ENCODE peak calls at places on chromosomes 2 and 18, in five cellular contexts. C is aorta, M is stomach, H is H9, Q is lung. Z is an unnamed sample. For H3K4me1, the result is how much of the 10 kb centered on the place peaks cover.

GRCh38 chr2:27306657-27307544 is 1.3 kb downstream of the UCN start:
- DNase-seq in H (no peak), C (peak), Q (no peak), M (no peak), Z (no peak)

GRCh38 chr2:10977636-10978035 is 65.9 kb downstream of the KCNF1 start:
- DNase-seq in C (no peak), M (no peak), Q (no peak), H (no peak), Z (no peak)

GRCh38 chr18:79384151-79384807 is 11.5 kb upstream of the NFATC1 start:
- DNase-seq in C (no peak), H (peak), Q (no peak), M (no peak), Z (no peak)

GRCh38 chr2:145379934-145380333 is 860.0 kb upstream of the ZEB2 start:
- DNase-seq in C (no peak), H (no peak), Q (no peak), M (no peak), Z (no peak)

GRCh38 chr2:148730085-148730484 is 85.5 kb downstream of the EPC2 start:
- DNase-seq in C (no peak), H (no peak), Q (no peak), M (no peak), Z (no peak)

GRCh38 chr18:23924813-23925212 is 89.7 kb upstream of the TTC39C start:
- DNase-seq in H (no peak), C (peak), M (no peak), Q (no peak), Z (no peak)

GRCh38 chr2:232245111-232245510 is 133.4 kb upstream of the ALPP start:
- DNase-seq in H (no peak), Q (no peak), M (no peak), C (no peak), Z (no peak)

GRCh38 chr18:26088482-26088881 is 1.9 kb downstream of the SS18 start:
- DNase-seq in Q (no peak), M (no peak), H (no peak), C (no peak), Z (no peak)

GRCh38 chr2:9310390-9310789 is 103.8 kb downstream of the ASAP2 start:
- DNase-seq in C (peak), M (peak), H (no peak), Q (no peak), Z (no peak)
- H3K4me1 ChIP-seq in C (under half), M (half or more), H (under half), Q (under half), Z (under half)

DNA sequence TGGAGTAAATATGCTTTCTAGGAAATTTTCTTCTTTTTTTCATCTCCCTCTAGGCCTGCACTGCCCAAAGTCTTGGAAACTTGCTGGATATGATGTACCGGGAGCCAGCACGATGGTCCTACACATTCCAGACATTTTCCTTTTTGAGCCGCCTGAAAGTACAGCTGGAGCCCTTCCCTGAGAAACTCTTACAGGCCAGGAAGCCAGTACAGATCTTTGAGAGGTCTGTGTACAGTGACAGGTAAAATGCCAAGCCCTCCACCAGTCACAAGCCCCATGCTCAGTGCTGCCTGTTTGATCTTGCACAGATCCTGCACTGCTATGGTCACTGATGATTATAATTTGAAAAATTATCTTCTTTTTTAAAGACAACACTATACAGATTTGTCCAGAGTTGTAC is 20.0 kb downstream of the DGUOK start:
- DNase-seq in Q (no peak), H (no peak), M (no peak), C (no peak), Z (no peak)
- H3K4me1 ChIP-seq in Q (under half), H (under half), M (under half), C (under half), Z (under half)

GRCh38 chr2:8494151-8494550 is 187.7 kb upstream of the ID2 start:
- DNase-seq in C (no peak), M (no peak), Q (no peak), H (no peak), Z (no peak)
- H3K4me1 ChIP-seq in C (under half), M (under half), Q (under half), H (under half), Z (under half)

GRCh38 chr2:169977510-169977909 is 150.3 kb downstream of the UBR3 start:
- DNase-seq in H (no peak), Q (no peak), C (no peak), M (no peak), Z (no peak)
- H3K4me1 ChIP-seq in H (under half), Q (under half), C (under half), M (under half), Z (under half)

DNA sequence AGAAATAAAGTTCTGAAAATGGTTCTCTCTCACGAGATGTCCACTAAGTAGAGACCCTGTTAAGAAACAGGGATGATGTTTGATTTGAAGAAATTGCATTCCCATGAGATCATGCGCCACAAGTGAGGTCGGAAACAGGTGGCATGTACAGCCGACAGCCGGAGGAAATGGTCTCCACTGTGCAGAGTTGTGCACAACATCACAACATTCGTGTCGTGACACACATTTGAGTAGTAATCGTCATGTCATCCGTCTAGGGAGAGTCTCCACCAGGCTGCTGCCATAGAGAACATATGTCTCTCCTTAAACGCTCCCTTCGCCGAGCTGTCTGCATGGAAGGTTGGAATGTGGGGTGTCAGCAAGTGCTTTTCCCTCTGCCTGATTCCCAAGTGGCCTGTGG is 84.7 kb downstream of the ASAP2 start:
- DNase-seq in M (no peak), H (no peak), Q (no peak), C (no peak), Z (no peak)
- H3K4me1 ChIP-seq in M (under half), H (under half), Q (under half), C (under half), Z (under half)

GRCh38 chr2:96909651-96910050 is 39.8 kb upstream of the SEMA4C start:
- DNase-seq in Q (no peak), M (no peak), C (no peak), H (no peak), Z (no peak)

GRCh38 chr2:96903809-96904208 is 33.9 kb upstream of the SEMA4C start:
- DNase-seq in H (no peak), M (no peak), C (no peak), Q (no peak), Z (no peak)

GRCh38 chr2:96903318-96903717 is 33.4 kb upstream of the SEMA4C start:
- DNase-seq in M (no peak), C (no peak), Q (no peak), H (peak), Z (no peak)

GRCh38 chr2:96907405-96908041 is 37.6 kb upstream of the SEMA4C start:
- DNase-seq in C (peak), Q (peak), H (peak), M (peak), Z (peak)

DNA sequence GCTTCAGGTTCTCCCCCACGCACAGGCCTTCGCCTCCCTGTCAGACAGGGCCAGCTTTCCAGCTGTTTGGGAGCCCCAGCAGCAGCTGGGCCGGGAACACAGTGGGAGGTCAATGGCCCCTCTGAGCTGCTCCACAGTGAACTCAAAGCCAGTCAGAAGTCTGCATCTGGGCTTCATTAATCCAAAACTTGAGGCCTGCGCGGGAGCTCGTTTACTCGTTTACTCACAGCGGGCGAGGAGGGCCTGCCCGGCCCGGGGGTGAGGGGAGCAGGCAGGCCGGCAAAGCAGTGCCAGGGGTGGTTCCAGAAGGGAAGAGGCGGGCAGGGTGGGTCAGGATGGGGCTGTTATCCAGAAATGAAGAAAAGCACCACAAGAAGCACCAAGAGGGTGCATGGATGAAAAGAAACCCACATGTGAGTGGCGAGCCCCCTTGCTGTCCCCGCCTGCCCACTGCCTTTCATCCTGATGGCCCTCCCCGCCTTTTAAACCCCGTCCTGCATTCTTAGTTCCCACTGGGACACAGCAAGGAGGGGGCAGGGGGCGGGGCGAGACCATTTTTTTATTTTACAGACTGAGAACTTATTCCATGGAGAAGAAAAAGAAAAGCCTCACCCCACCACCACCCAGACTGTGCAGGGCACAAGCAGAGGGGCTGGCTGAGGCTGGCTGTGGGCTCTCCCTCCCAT is 37.0 kb upstream of the SEMA4C start:
- DNase-seq in Q (no peak), C (peak), M (no peak), H (peak), Z (no peak)
- H3K4me1 ChIP-seq in Q (under half), C (under half), M (under half), H (under half), Z (under half)

GRCh38 chr18:2969695-2970094 is 43.2 kb downstream of the LPIN2 start:
- DNase-seq in H (no peak), Q (no peak), M (no peak), C (no peak), Z (no peak)

GRCh38 chr18:2967820-2968219 is 45.1 kb downstream of the LPIN2 start:
- DNase-seq in H (no peak), Q (no peak), C (no peak), M (no peak), Z (no peak)

GRCh38 chr18:2970344-2970743 is 42.6 kb downstream of the LPIN2 start:
- DNase-seq in C (no peak), M (no peak), H (no peak), Q (no peak), Z (no peak)

GRCh38 chr18:2967357-2967756 is 45.6 kb downstream of the LPIN2 start:
- DNase-seq in M (no peak), H (no peak), Q (no peak), C (no peak), Z (no peak)

DNA sequence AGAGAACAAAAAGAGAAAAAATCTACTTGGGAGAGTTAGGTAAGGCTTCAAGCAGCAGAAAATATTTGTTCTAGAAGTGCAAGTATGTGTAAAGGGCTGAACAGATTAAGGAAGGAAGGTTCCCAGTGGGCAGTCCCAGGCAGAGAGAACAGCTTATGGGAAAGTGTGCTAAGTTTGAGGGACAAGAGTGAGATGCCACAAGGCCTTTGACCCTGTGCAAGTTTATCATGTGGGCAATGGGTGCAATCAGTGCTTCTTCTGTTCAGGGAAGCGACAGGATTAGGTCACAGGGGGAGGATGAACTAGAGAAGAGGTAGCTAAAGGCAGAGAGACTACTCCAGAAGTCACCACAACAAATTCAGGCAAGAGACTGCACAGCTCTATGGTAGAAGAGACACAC is 44.4 kb downstream of the LPIN2 start:
- DNase-seq in C (no peak), Q (no peak), M (no peak), H (no peak), Z (no peak)
- H3K4me1 ChIP-seq in C (under half), Q (under half), M (half or more), H (under half), Z (under half)

DNA sequence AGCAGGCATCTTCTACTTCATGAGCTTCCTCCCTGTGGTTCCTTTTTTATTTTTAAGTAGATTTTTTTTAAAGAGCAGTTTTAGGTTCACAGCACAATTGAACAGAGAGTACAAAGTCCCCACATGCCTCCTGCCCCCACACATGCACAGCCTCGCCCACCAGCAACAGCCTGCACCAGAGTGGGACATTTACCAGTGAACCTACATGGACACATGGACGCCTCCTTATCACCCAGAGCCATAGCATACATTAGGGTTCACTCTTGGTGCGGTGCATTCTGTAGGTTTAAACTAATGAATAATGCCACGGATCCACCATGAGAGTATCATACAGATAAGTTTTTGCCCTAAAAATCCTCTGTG is 40.9 kb downstream of the HS1BP3 start:
- DNase-seq in C (no peak), M (no peak), H (no peak), Q (no peak), Z (no peak)
- H3K4me1 ChIP-seq in C (under half), M (half or more), H (under half), Q (under half), Z (under half)

GRCh38 chr2:224031358-224031970 is 7.6 kb downstream of the SERPINE2 start:
- DNase-seq in C (no peak), Q (no peak), H (peak), M (no peak), Z (no peak)

GRCh38 chr2:224034027-224034426 is 5.1 kb downstream of the SERPINE2 start:
- DNase-seq in H (no peak), Q (no peak), M (no peak), C (no peak), Z (no peak)

GRCh38 chr2:224029876-224030275 is 9.2 kb downstream of the SERPINE2 start:
- DNase-seq in M (no peak), Q (no peak), H (no peak), C (no peak), Z (no peak)

GRCh38 chr2:224033601-224034000 is 5.5 kb downstream of the SERPINE2 start:
- DNase-seq in M (no peak), Q (no peak), H (no peak), C (no peak), Z (no peak)

DNA sequence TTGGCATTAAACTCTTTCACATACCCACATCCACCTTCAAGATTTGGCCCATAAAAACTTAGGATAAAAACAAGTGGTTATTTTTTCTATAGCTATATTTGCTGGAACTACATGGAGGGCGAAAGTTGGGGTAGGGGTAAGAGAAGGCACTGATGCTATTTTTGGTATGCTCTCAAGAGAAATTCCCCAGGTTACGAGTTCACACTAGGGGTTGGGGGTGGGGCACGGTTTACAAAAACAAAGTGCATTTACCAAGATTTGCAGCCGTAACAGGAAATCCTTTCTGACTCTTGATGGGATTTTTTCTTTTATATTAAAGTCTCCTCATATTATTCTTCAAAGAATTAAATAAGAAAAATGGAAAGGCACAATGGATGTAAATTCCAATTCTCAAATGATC is 6.8 kb downstream of the SERPINE2 start:
- DNase-seq in Q (no peak), C (no peak), M (no peak), H (no peak), Z (no peak)
- H3K4me1 ChIP-seq in Q (under half), C (under half), M (under half), H (under half), Z (under half)

Z was measured in iPS DF 6.9.